ENCODE peak calls at places on chromosomes 16 and 17, in five cellular contexts. A is thyroid gland, S is transverse colon, Q is sigmoid colon, H is HCT116. B is an unnamed sample.
A peak's percentile ranks its signal among the peaks of the same experiment; 100 is the strongest.

GRCh38 chr17:74647871-74648672 is 24.5 kb upstream of the CD300E start:
- DNase-seq in S (no peak), H (no peak), Q (no peak), A (no peak), B (no peak)

GRCh38 chr16:62105244-62105643 is 69.0 kb upstream of the CDH8 start:
- DNase-seq in H (no peak), A (no peak), S (no peak), Q (no peak), B (no peak)

GRCh38 chr16:57648590-57649442 is 19.3 kb upstream of the ADGRG3 start:
- DNase-seq in A (peak; percentile 71), H (peak; percentile 61), Q (peak; percentile 79), S (peak; percentile 86), B (peak; percentile 70)

GRCh38 chr16:28537964-28538732 is 626 bp downstream of the NUPR1 start:
- DNase-seq in H (no peak), A (peak; percentile 37), S (peak; percentile 41), Q (no peak), B (no peak)

GRCh38 chr17:61143026-61143425 is 256.6 kb upstream of the TBX2 start:
- DNase-seq in S (no peak), H (no peak), A (no peak), Q (no peak), B (no peak)

GRCh38 chr17:40841246-40841645 is 18.8 kb upstream of the KRT10 start:
- DNase-seq in Q (no peak), S (no peak), H (no peak), A (no peak), B (no peak)

GRCh38 chr16:60605176-60605575 is 1431.1 kb downstream of the CDH8 start:
- DNase-seq in H (no peak), S (no peak), A (no peak), Q (no peak), B (no peak)

GRCh38 chr17:45052052-45052772 is 780 bp upstream of the DCAKD start:
- DNase-seq in H (no peak), A (peak; percentile 56), S (peak; percentile 68), Q (peak; percentile 80), B (peak; percentile 19)

GRCh38 chr17:79874329-79874981 is 35.2 kb upstream of the CBX4 start:
- DNase-seq in S (no peak), A (no peak), H (peak; percentile 72), Q (no peak), B (no peak)

GRCh38 chr17:8320990-8321389 is 10.9 kb downstream of the ARHGEF15 start:
- DNase-seq in H (peak; percentile 4), A (no peak), S (no peak), Q (no peak), B (no peak)

GRCh38 chr17:3698139-3698538 is 2.2 kb upstream of the P2RX5 start:
- DNase-seq in H (no peak), Q (no peak), S (no peak), A (no peak), B (no peak)

GRCh38 chr16:86519649-86520316 is 9.5 kb downstream of the FOXF1 start:
- DNase-seq in H (peak; percentile 63), Q (peak; percentile 89), S (peak; percentile 61), A (peak; percentile 43), B (peak; percentile 32)

GRCh38 chr17:56943505-56944125 is 17.2 kb downstream of the COIL start:
- DNase-seq in Q (no peak), H (no peak), A (no peak), S (no peak), B (no peak)

GRCh38 chr16:87791295-87792204 is 25.8 kb upstream of the KLHDC4 start:
- DNase-seq in A (no peak), Q (no peak), H (no peak), S (no peak), B (no peak)

GRCh38 chr17:11628374-11628773 is 30.1 kb downstream of the DNAH9 start:
- DNase-seq in A (no peak), Q (no peak), S (no peak), H (no peak), B (no peak)

GRCh38 chr17:4412933-4413831 is 20.6 kb upstream of the SPNS3 start:
- DNase-seq in S (peak; percentile 94), Q (peak; percentile 96), H (peak; percentile 75), A (peak; percentile 93), B (peak; percentile 86)

GRCh38 chr17:79609616-79610150 is 1.2 kb downstream of the RBFOX3 start:
- DNase-seq in S (no peak), H (no peak), Q (no peak), A (no peak), B (no peak)

GRCh38 chr17:379531-380200 is 27.1 kb upstream of the RPH3AL start:
- DNase-seq in A (no peak), Q (no peak), S (no peak), H (no peak), B (no peak)

GRCh38 chr17:57481901-57482300 is 225.6 kb downstream of the MSI2 start:
- DNase-seq in H (no peak), S (no peak), Q (no peak), A (no peak), B (no peak)

GRCh38 chr16:46896314-46896968 is 12.3 kb downstream of the GPT2 start:
- DNase-seq in S (no peak), Q (no peak), A (no peak), H (no peak), B (no peak)

GRCh38 chr16:2527071-2527783 is 4.0 kb downstream of the CEMP1 start:
- DNase-seq in S (no peak), Q (no peak), H (no peak), A (no peak), B (no peak)

GRCh38 chr16:69049146-69049545 is 56.3 kb upstream of the HAS3 start:
- DNase-seq in A (no peak), S (no peak), Q (no peak), H (no peak), B (no peak)

GRCh38 chr17:32769846-32770245 is 107.1 kb downstream of the MYO1D start:
- DNase-seq in H (no peak), Q (no peak), S (no peak), A (no peak), B (no peak)

GRCh38 chr17:77948690-77949114 is 9.8 kb upstream of the TNRC6C start:
- DNase-seq in A (peak; percentile 26), S (no peak), Q (no peak), H (peak; percentile 51), B (no peak)

GRCh38 chr16:66895697-66895995 is 15.3 kb downstream of the PDP2 start:
- DNase-seq in S (no peak), A (no peak), Q (no peak), H (no peak), B (no peak)

GRCh38 chr17:37327341-37328090 is 48.3 kb upstream of the C17orf78 start:
- DNase-seq in Q (no peak), H (no peak), S (no peak), A (no peak), B (no peak)

GRCh38 chr17:9401434-9401833 is 174.2 kb downstream of the STX8 start:
- DNase-seq in S (no peak), Q (no peak), H (no peak), A (no peak), B (no peak)

GRCh38 chr16:56824335-56824734 is 40.7 kb upstream of the SLC12A3 start:
- DNase-seq in H (no peak), S (peak; percentile 69), A (peak; percentile 64), Q (no peak), B (no peak)

GRCh38 chr17:1398900-1399299 is 1.1 kb downstream of the YWHAE start:
- DNase-seq in Q (no peak), H (no peak), S (peak; percentile 16), A (no peak), B (peak; percentile 20)

GRCh38 chr17:17835415-17836249 is 1.2 kb downstream of the SREBF1 start:
- DNase-seq in H (no peak), A (no peak), S (no peak), Q (no peak), B (no peak)
- H3K4me1 ChIP-seq in H (peaks cover 52% of the 10 kb centered on the region), A (peaks cover 70% of the 10 kb centered on the region), S (peaks cover 67% of the 10 kb centered on the region), Q (peaks cover 85% of the 10 kb centered on the region), B (peaks cover 33% of the 10 kb centered on the region)

GRCh38 chr16:4347010-4347409 is 4.1 kb downstream of the PAM16 start:
- DNase-seq in Q (peak; percentile 66), S (no peak), A (no peak), H (no peak), B (no peak)

GRCh38 chr16:4345439-4346204 is 5.5 kb downstream of the PAM16 start:
- DNase-seq in A (no peak), S (no peak), H (no peak), Q (no peak), B (no peak)

GRCh38 chr16:4346205-4346781 is 4.8 kb downstream of the PAM16 start:
- DNase-seq in S (no peak), A (no peak), Q (no peak), H (no peak), B (no peak)

GRCh38 chr16:4349332-4349731 is 1.8 kb downstream of the PAM16 start:
- DNase-seq in Q (no peak), H (no peak), S (no peak), A (no peak), B (no peak)

DNA sequence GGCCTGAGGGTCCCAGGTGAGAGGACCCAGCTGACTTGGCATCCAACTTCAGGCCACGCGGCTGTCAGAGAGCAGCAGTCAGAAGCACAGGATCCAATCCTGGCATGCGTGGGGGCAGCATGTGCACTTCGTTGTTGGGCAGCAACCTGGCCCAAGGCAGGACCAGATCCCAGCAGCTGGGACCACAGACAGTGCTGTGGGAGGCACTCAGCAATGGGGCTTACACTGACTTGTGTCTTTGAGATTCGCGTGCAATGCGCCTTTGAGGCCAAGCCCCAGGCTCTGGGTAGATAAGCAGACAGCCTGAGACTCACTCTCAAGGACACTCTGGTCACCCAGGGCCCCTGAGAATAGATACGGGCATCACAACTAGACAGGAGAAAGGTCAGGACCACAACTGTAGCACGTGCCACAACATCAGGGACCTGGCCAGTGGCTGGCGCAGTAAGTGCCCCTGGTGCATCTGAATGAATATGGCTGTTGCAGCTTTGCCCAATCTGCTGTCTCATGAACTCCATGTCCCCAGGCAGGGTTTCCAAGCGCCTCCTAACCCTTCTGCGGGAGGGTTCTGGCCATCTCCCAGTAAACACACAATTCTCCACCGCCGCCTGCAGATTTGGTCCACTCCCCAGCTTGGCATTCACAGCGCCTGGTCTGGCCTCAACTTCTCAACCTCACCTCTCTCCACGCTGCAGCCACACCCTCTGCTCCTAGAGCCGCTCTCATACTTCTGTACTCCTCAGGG is 3.2 kb downstream of the PAM16 start:
- DNase-seq in Q (peak; percentile 60), A (no peak), S (no peak), H (no peak), B (no peak)
- H3K4me1 ChIP-seq in Q (peaks cover 14% of the 10 kb centered on the region), A (peaks cover 26% of the 10 kb centered on the region), S (peaks cover 18% of the 10 kb centered on the region), H (peaks cover 7% of the 10 kb centered on the region), B (no peaks in the 10 kb centered on the region)

GRCh38 chr16:19859166-19859565 is 25.5 kb downstream of the GPRC5B start:
- DNase-seq in S (no peak), H (no peak), A (no peak), Q (no peak), B (no peak)
- H3K4me1 ChIP-seq in S (no peaks in the 10 kb centered on the region), H (no peaks in the 10 kb centered on the region), A (peaks cover 30% of the 10 kb centered on the region), Q (peaks cover 12% of the 10 kb centered on the region), B (no peaks in the 10 kb centered on the region)

DNA sequence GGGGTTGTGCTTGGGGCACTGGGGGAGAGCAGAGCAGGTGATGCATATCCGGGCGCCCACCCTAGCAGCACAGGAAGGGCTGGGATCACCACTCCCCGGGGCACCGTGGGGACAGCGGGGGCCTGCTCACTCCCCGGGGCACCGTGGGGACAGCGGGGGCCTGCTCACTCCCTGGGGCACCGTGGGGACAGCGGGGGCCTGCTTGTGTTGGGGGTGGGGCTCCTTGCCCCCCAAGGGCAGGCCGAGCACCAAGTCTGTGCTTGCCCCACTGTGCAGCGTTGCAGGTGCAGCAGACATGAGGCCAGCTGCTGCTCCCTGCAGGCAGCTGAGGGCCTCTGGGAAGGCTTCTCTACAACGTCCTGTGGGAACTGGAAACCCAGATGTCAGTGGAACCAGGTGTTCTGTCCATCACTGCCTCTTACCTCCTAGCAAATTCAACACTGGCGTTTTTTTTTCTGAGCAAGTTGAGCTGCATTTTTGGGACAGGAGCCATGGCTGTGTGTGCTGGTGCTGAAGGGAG is 25.0 kb upstream of the ZNF750 start:
- DNase-seq in S (no peak), Q (no peak), H (no peak), A (no peak), B (no peak)
- H3K4me1 ChIP-seq in S (peaks cover 6% of the 10 kb centered on the region), Q (peaks cover 16% of the 10 kb centered on the region), H (peaks cover 51% of the 10 kb centered on the region), A (peaks cover 66% of the 10 kb centered on the region), B (no peaks in the 10 kb centered on the region)

B was measured in prostate gland.